ENCODE peak calls at places on chromosome 13, in five cellular contexts. S, C, B, D and L are unnamed samples.

GRCh38 chr13:43388282-43389034 is 365.1 kb downstream of the DNAJC15 start:
- ATAC-seq in S (no peak), C (no peak), B (peak; percentile 82), D (no peak), L (no peak)

GRCh38 chr13:24911135-24911524 is 147.2 kb downstream of the RNF17 start:
- ATAC-seq in S (peak; percentile 81), C (no peak), B (peak; percentile 49), D (no peak), L (no peak)

GRCh38 chr13:36914648-36915047 is 5.4 kb downstream of the SMAD9 start:
- ATAC-seq in S (no peak), C (no peak), B (no peak), D (no peak), L (no peak)

GRCh38 chr13:64075543-64076271 is 2660.1 kb upstream of the PCDH20 start:
- ATAC-seq in S (peak; percentile 90), C (no peak), B (no peak), D (peak; percentile 91), L (peak; percentile 25)

GRCh38 chr13:113848431-113849260 is 15.2 kb downstream of the GAS6 start:
- ATAC-seq in S (peak; percentile 25), C (peak; percentile 76), B (peak; percentile 64), D (no peak), L (no peak)

GRCh38 chr13:81664872-81665271 is 1323.9 kb upstream of the SPRY2 start:
- ATAC-seq in S (no peak), C (no peak), B (no peak), D (no peak), L (no peak)

GRCh38 chr13:32203736-32204135 is 111.4 kb downstream of the ZAR1L start:
- ATAC-seq in S (no peak), C (no peak), B (no peak), D (no peak), L (no peak)

GRCh38 chr13:98930014-98930625 is 47.7 kb downstream of the DOCK9 start:
- ATAC-seq in S (no peak), C (peak; percentile 62), B (no peak), D (no peak), L (no peak)

GRCh38 chr13:30045916-30046704 is 195.7 kb upstream of the UBL3 start:
- ATAC-seq in S (no peak), C (no peak), B (no peak), D (no peak), L (no peak)

GRCh38 chr13:53200498-53201453 is 172.2 kb downstream of the OLFM4 start:
- ATAC-seq in S (no peak), C (peak; percentile 79), B (no peak), D (no peak), L (peak; percentile 39)

GRCh38 chr13:25214371-25215252 is 42.5 kb upstream of the AMER2 start:
- ATAC-seq in S (no peak), C (peak; percentile 69), B (peak; percentile 73), D (no peak), L (no peak)

GRCh38 chr13:106242554-106242953 is 292.9 kb downstream of the EFNB2 start:
- ATAC-seq in S (no peak), C (no peak), B (no peak), D (no peak), L (no peak)

GRCh38 chr13:40207110-40207478 is 459.3 kb downstream of the FOXO1 start:
- ATAC-seq in S (no peak), C (no peak), B (no peak), D (no peak), L (no peak)

GRCh38 chr13:108769213-108770070 is 140.0 kb downstream of the MYO16 start:
- ATAC-seq in S (peak; percentile 94), C (no peak), B (peak; percentile 50), D (no peak), L (no peak)

GRCh38 chr13:41709511-41709910 is 251.4 kb downstream of the VWA8 start:
- ATAC-seq in S (no peak), C (no peak), B (no peak), D (no peak), L (no peak)

GRCh38 chr13:48448963-48449614 is 36.2 kb upstream of the LPAR6 start:
- ATAC-seq in S (no peak), C (no peak), B (no peak), D (no peak), L (no peak)

GRCh38 chr13:24230428-24231072 is 70.0 kb downstream of the SPATA13 start:
- ATAC-seq in S (no peak), C (no peak), B (no peak), D (peak; percentile 66), L (no peak)

GRCh38 chr13:34943675-34944634 is 1.9 kb downstream of the NBEA start:
- ATAC-seq in S (no peak), C (no peak), B (no peak), D (no peak), L (no peak)

GRCh38 chr13:109326601-109327000 is 459.8 kb downstream of the IRS2 start:
- ATAC-seq in S (no peak), C (no peak), B (no peak), D (no peak), L (no peak)

GRCh38 chr13:98519976-98520375 is 56.9 kb downstream of the STK24 start:
- ATAC-seq in S (no peak), C (no peak), B (no peak), D (no peak), L (no peak)

GRCh38 chr13:87356314-87356713 is 314.9 kb upstream of the SLITRK5 start:
- ATAC-seq in S (no peak), C (no peak), B (no peak), D (no peak), L (no peak)

GRCh38 chr13:73579574-73580274 is 520.9 kb downstream of the KLF5 start:
- ATAC-seq in S (no peak), C (no peak), B (no peak), D (no peak), L (no peak)

GRCh38 chr13:19838726-19839342 is 24.6 kb downstream of the ZMYM5 start:
- ATAC-seq in S (no peak), C (no peak), B (no peak), D (no peak), L (no peak)

GRCh38 chr13:79631260-79631659 is 150.3 kb downstream of the NDFIP2 start:
- ATAC-seq in S (no peak), C (no peak), B (peak; percentile 71), D (no peak), L (no peak)

GRCh38 chr13:111616203-111616602 is 295.8 kb downstream of the TEX29 start:
- ATAC-seq in S (no peak), C (no peak), B (no peak), D (no peak), L (no peak)

GRCh38 chr13:50124536-50125305 is 109.5 kb downstream of the KCNRG start:
- ATAC-seq in S (peak; percentile 74), C (peak; percentile 20), B (peak; percentile 28), D (peak; percentile 65), L (peak; percentile 8)

GRCh38 chr13:50126378-50127016 is 111.3 kb downstream of the KCNRG start:
- ATAC-seq in S (no peak), C (no peak), B (no peak), D (no peak), L (no peak)

GRCh38 chr13:50127017-50127725 is 111.9 kb downstream of the KCNRG start:
- ATAC-seq in S (no peak), C (peak; percentile 0), B (no peak), D (no peak), L (no peak)

GRCh38 chr13:50125306-50125555 is 110.0 kb downstream of the KCNRG start:
- ATAC-seq in S (peak; percentile 5), C (peak; percentile 0), B (peak; percentile 3), D (peak; percentile 10), L (peak; percentile 0)

DNA sequence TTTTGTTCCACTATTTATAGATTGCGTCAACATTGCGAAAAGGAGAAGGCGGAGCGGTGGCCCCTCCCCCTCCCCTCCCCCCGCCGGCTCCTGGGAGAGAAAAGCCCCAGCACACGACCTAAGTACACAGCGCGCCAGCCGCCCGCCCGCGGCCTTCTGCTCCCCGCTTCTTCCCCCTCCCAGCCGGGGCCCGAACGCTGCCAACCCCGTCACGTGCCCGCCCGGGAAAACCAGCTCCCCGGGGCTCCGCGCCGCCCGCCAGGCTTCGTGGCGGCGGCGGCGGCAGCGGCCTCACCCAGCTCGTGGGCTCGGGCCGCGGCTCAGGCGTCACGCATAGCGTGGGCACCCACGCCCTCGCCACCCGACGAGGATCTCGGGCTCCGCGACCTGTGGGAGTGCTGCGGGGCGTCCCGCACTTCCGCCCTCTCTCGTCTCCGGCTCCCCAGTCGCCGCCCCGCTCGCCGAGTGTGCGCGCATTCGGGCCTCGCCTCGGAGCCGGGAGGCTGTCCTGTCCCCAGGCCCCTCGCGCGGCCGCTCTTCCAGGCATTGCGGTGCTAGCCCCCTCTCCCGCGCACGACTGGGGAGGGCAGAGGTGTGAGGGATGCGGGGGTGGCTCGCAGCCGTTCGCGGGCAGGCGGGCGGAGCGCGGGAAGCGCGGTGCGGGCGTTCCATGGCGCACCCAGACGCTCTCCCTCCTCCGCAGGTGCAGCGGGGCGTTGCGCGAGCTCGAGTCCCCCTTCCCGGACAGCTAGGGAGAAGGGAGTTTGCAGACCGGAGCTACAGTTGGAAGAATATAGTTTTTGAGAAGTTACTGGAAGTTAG is 110.5 kb downstream of the KCNRG start:
- ATAC-seq in S (peak; percentile 50), C (peak; percentile 11), B (peak; percentile 25), D (peak; percentile 58), L (peak; percentile 72)
- TF ChIP-seq POLR2AphosphoS5 in S (no peak), C (no peak), B (peak; percentile 59), D (peak; percentile 30), L (peak; percentile 43)

DNA sequence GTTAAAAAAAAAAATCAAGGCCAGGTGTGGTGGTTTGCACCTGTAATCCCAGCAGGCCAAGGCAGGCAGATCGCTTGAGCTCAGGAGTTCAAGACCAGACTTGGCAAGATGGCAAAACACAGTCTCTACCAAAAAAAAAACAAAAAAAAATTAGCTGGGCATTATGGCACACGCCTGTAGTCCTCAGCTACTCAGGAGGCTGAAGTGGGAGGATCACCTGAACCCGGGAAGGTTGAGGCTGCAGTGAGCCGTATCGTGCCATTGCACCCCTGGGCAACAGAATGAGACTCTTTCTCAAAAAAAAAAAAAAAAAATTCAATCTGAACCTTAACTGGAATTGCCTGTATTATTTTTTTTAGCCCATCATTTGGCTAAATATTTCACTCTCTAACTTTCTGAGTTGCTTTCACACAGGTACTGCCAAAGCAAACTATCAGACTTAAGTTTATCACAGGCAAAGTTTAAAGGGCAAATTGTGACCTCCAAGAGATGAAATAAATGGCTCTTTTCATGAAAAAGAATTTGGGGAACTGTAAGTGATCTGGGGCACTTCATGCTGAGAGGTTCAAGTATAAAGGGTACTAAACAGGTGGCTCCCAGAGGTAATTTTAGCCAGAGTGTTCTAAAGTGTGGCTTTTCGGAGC is 14.7 kb upstream of the SLC25A30 start:
- ATAC-seq in S (no peak), C (no peak), B (no peak), D (peak; percentile 10), L (no peak)
- H3K27ac ChIP-seq in S (no peak overlapping the region), C (no peak overlapping the region), B (no peak overlapping the region), D (peak overlapping the region; percentile 71), L (no peak overlapping the region)

DNA sequence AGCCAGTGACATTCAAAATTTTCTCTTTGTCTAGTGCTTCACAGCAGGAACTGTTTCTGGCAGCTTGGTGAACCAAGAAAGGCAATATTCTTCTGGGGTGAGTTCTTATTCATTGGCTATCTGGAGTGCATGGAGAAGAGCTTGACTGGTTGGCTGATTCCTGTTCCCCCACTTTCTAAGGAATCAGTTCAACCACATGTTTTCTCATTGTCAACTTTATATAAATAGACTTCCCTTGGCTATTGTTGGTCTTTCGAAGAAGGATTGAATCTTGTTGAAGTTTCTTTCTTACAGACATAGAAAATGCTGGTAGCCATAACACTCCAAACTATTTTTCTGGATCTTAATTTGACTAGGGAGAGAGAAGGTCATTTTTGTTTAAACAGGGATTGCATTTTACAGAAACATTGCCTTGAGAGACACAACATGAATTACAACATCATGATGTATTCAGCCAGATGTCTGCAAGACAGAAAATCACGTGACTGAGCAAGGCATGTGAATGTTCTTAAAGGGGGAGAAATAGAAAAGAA is 85.2 kb downstream of the EDNRB start:
- ATAC-seq in S (no peak), C (no peak), B (no peak), D (no peak), L (peak; percentile 78)
- TF ChIP-seq POLR2AphosphoS5 in S (no peak), C (no peak), B (no peak), D (no peak), L (peak; percentile 59)

GRCh38 chr13:67184247-67184646 is 45.9 kb downstream of the PCDH9 start:
- ATAC-seq in S (peak; percentile 69), C (no peak), B (no peak), D (no peak), L (no peak)
- H3K27ac ChIP-seq in S (no peak overlapping the region), C (no peak overlapping the region), B (no peak overlapping the region), D (no peak overlapping the region), L (no peak overlapping the region)